ENCODE peak calls at places on chromosomes 1 and 21, in eight cellular contexts. K is breast epithelium, G is AG04450, U is uterus, I is GM23338, Q is astrocyte of the spinal cord, Z is transverse colon, D is foreskin fibroblast. B is an unnamed sample.

GRCh38 chr1:26913754-26914619 is at the start of gene NR0B2:
- DNase-seq in Q (no peak), Z (peak; percentile 82), U (no peak), G (no peak), I (no peak), K (no peak), D (no peak), B (no peak)

GRCh38 chr1:98221926-98222325 is 301.1 kb upstream of the DPYD start:
- DNase-seq in Z (no peak), G (no peak), I (no peak), Q (no peak), U (no peak), D (no peak), K (no peak), B (no peak)

GRCh38 chr1:155307247-155307740 is 1.4 kb upstream of the FDPS start:
- DNase-seq in G (no peak), Q (peak; percentile 20), D (no peak), K (no peak), Z (no peak), I (peak; percentile 85), U (no peak), B (peak; percentile 59)

GRCh38 chr1:179731643-179732042 is 11.4 kb upstream of the FAM163A start:
- DNase-seq in U (no peak), K (no peak), I (no peak), D (no peak), Q (no peak), G (no peak), Z (no peak), B (no peak)

GRCh38 chr21:46216132-46216747 is 12.3 kb downstream of the LSS start:
- DNase-seq in Z (no peak), U (no peak), G (no peak), D (no peak), Q (no peak), K (no peak), I (no peak), B (no peak)

GRCh38 chr21:46038871-46039397 is 57.4 kb downstream of the COL6A1 start:
- DNase-seq in D (no peak), Z (no peak), K (peak; percentile 61), Q (peak; percentile 92), U (peak; percentile 78), I (no peak), G (no peak), B (peak; percentile 72)

GRCh38 chr1:163231385-163231784 is 28.7 kb upstream of the RGS5 start:
- DNase-seq in I (no peak), K (no peak), Q (peak; percentile 69), D (peak; percentile 30), U (no peak), G (peak; percentile 33), Z (no peak), B (peak; percentile 69)

GRCh38 chr1:83931658-83932253 is 67.2 kb downstream of the TTLL7 start:
- DNase-seq in K (no peak), Z (no peak), D (peak; percentile 20), G (no peak), Q (peak; percentile 62), U (peak; percentile 22), I (peak; percentile 81), B (peak; percentile 78)

GRCh38 chr1:43152866-43153265 is 19.2 kb downstream of the EBNA1BP2 start:
- DNase-seq in U (no peak), G (no peak), Z (no peak), K (no peak), Q (no peak), D (no peak), I (peak; percentile 29), B (peak; percentile 5)

GRCh38 chr21:31530918-31531705 is 128.4 kb upstream of the SOD1 start:
- DNase-seq in D (no peak), K (no peak), U (no peak), Q (peak; percentile 45), Z (peak; percentile 69), G (no peak), I (no peak), B (peak; percentile 26)

GRCh38 chr1:103058393-103058792 is 49.9 kb downstream of the COL11A1 start:
- DNase-seq in G (no peak), I (no peak), U (no peak), D (no peak), K (no peak), Q (no peak), Z (no peak), B (peak; percentile 49)

GRCh38 chr21:16280731-16281130 is 550.9 kb downstream of the USP25 start:
- DNase-seq in U (no peak), Z (no peak), G (no peak), D (no peak), I (no peak), Q (no peak), K (no peak), B (peak; percentile 75)

GRCh38 chr1:11339346-11340247 is 66.6 kb downstream of the UBIAD1 start:
- DNase-seq in Z (peak; percentile 24), G (no peak), Q (no peak), U (no peak), D (no peak), I (peak; percentile 69), K (no peak), B (no peak)

GRCh38 chr1:171545523-171545922 is 60.2 kb downstream of the PRRC2C start:
- DNase-seq in K (no peak), Q (no peak), D (no peak), G (no peak), I (no peak), Z (no peak), U (no peak), B (no peak)

GRCh38 chr1:206048582-206048981 is 4.4 kb upstream of the RHEX start:
- DNase-seq in D (no peak), Z (peak; percentile 72), Q (no peak), I (peak; percentile 39), U (no peak), K (no peak), G (no peak), B (no peak)

GRCh38 chr1:225866061-225866844 is 15.9 kb downstream of the TMEM63A start:
- DNase-seq in K (no peak), G (peak; percentile 30), Q (peak; percentile 83), D (peak; percentile 60), U (no peak), I (no peak), Z (no peak), B (peak; percentile 69)

GRCh38 chr1:208132287-208132882 is 111.8 kb downstream of the PLXNA2 start:
- DNase-seq in U (peak; percentile 66), Q (peak; percentile 59), K (peak; percentile 66), G (no peak), I (peak; percentile 93), Z (peak; percentile 94), D (peak; percentile 61), B (peak; percentile 79)

GRCh38 chr21:26194326-26194725 is 23.8 kb upstream of the APP start:
- DNase-seq in K (no peak), Z (no peak), Q (no peak), U (no peak), I (no peak), G (no peak), D (no peak), B (no peak)
- H3K4me3 ChIP-seq in K (no peak overlapping the region), Z (no peak overlapping the region), Q (no peak overlapping the region), U (no peak overlapping the region), I (no peak overlapping the region), G (no peak overlapping the region), D (no peak overlapping the region), B (no peak overlapping the region)

GRCh38 chr1:8437286-8437685 is 119.4 kb downstream of the SLC45A1 start:
- DNase-seq in U (no peak), K (no peak), Q (no peak), I (no peak), G (no peak), Z (no peak), D (no peak), B (no peak)

GRCh38 chr1:8441466-8441865 is 123.6 kb downstream of the SLC45A1 start:
- DNase-seq in U (no peak), D (no peak), I (no peak), Q (no peak), G (no peak), K (no peak), Z (no peak), B (no peak)

GRCh38 chr1:8435569-8436071 is 117.7 kb downstream of the SLC45A1 start:
- DNase-seq in I (no peak), Z (no peak), Q (no peak), K (no peak), D (no peak), G (no peak), U (no peak), B (no peak)

GRCh38 chr1:8438449-8438848 is 120.5 kb downstream of the SLC45A1 start:
- DNase-seq in G (no peak), Q (no peak), D (no peak), I (no peak), Z (no peak), U (no peak), K (no peak), B (no peak)

GRCh38 chr1:8439015-8439702 is 121.2 kb downstream of the SLC45A1 start:
- DNase-seq in Q (peak; percentile 91), U (peak; percentile 73), K (peak; percentile 62), Z (peak; percentile 67), G (peak; percentile 62), D (peak; percentile 78), I (peak; percentile 88), B (peak; percentile 93)
- TF ChIP-seq CTCF in Q (peak; percentile 16), U (no peak), K (no peak), Z (no peak), G (no peak), D (no peak), I (peak; percentile 68), B (peak; percentile 45)

GRCh38 chr1:24149854-24150227 is 6.9 kb upstream of the IL22RA1 start:
- DNase-seq in U (no peak), I (no peak), G (no peak), Z (peak; percentile 74), D (no peak), K (no peak), Q (peak; percentile 38), B (peak; percentile 51)
- H3K4me3 ChIP-seq in U (no peak overlapping the region), I (peak overlapping the region; percentile 37), G (no peak overlapping the region), Z (no peak overlapping the region), D (no peak overlapping the region), K (peak overlapping the region; percentile 49), Q (no peak overlapping the region), B (no peak overlapping the region)

DNA sequence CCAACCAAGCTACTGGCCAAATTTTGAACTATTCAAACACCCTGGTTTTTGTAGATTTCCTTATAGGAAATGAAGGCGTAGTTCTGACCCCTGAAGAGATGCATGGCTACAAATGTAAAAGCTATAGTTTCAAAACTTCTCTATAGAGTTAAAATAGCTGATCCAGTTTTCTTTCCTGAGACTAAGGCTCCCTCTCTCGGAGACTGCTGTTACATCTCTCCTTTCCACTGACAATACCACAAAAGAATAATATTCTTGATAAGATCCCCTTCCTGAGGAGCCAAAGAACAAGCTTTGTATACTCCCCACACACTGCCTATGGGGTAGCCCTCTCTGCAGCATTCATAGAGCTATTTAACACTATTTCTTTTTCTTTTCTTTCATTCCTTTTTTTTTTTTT is 6.7 kb upstream of the CFAP126 start:
- DNase-seq in I (peak; percentile 26), Q (no peak), K (no peak), D (no peak), G (no peak), U (no peak), Z (no peak), B (peak; percentile 61)
- TF ChIP-seq CTCF in I (peak; percentile 33), Q (peak; percentile 38), K (no peak), D (peak; percentile 34), G (peak; percentile 34), U (no peak), Z (no peak), B (peak; percentile 61)

B was measured in choroid plexus epithelial cell.